ENCODE peak calls at places on chromosomes 12 and 14, in seven cellular contexts. One of them, this sample, is unnamed. For H3K36me3 and H3K4me1, the result is how much of the 10 kb centered on the place peaks cover.

GRCh38 chr12:50641566-50641965 is 122.3 kb upstream of the ATF1 start:
- DNase-seq in Caco-2: no peak
- DNase-seq in uterus: no peak
- DNase-seq in heart right ventricle: no peak
- DNase-seq in colonic mucosa: no peak
- DNase-seq in CD8-positive, alpha-beta T cell: no peak
- DNase-seq in CD4-positive, CD25-positive, alpha-beta regulatory T cell: no peak
- DNase-seq in this sample: no peak

GRCh38 chr12:112537710-112538396 is 119.1 kb downstream of the PTPN11 start:
- DNase-seq in Caco-2: peak
- DNase-seq in uterus: no peak
- DNase-seq in heart right ventricle: no peak
- DNase-seq in colonic mucosa: no peak
- DNase-seq in CD8-positive, alpha-beta T cell: no peak
- DNase-seq in CD4-positive, CD25-positive, alpha-beta regulatory T cell: no peak
- DNase-seq in this sample: no peak

GRCh38 chr12:82994117-82994516 is 307.4 kb downstream of the TMTC2 start:
- DNase-seq in Caco-2: no peak
- DNase-seq in uterus: no peak
- DNase-seq in heart right ventricle: no peak
- DNase-seq in colonic mucosa: no peak
- DNase-seq in CD8-positive, alpha-beta T cell: no peak
- DNase-seq in CD4-positive, CD25-positive, alpha-beta regulatory T cell: no peak
- DNase-seq in this sample: no peak

GRCh38 chr12:50239355-50239891 is 43.9 kb downstream of the LIMA1 start:
- DNase-seq in Caco-2: no peak
- DNase-seq in uterus: no peak
- DNase-seq in heart right ventricle: no peak
- DNase-seq in colonic mucosa: no peak
- DNase-seq in CD8-positive, alpha-beta T cell: no peak
- DNase-seq in CD4-positive, CD25-positive, alpha-beta regulatory T cell: no peak
- DNase-seq in this sample: no peak

GRCh38 chr12:65496617-65497016 is 218.1 kb downstream of the MSRB3 start:
- DNase-seq in Caco-2: no peak
- DNase-seq in uterus: no peak
- DNase-seq in heart right ventricle: peak
- DNase-seq in colonic mucosa: no peak
- DNase-seq in CD8-positive, alpha-beta T cell: no peak
- DNase-seq in CD4-positive, CD25-positive, alpha-beta regulatory T cell: no peak
- DNase-seq in this sample: no peak

GRCh38 chr12:3744216-3744883 is 8.6 kb downstream of the CRACR2A start:
- DNase-seq in Caco-2: no peak
- DNase-seq in uterus: no peak
- DNase-seq in heart right ventricle: no peak
- DNase-seq in colonic mucosa: peak
- DNase-seq in CD8-positive, alpha-beta T cell: no peak
- DNase-seq in CD4-positive, CD25-positive, alpha-beta regulatory T cell: no peak
- DNase-seq in this sample: no peak

GRCh38 chr14:93115920-93116675 is at the start of gene ITPK1:
- DNase-seq in Caco-2: peak
- DNase-seq in uterus: peak
- DNase-seq in heart right ventricle: peak
- DNase-seq in colonic mucosa: peak
- DNase-seq in CD8-positive, alpha-beta T cell: peak
- DNase-seq in CD4-positive, CD25-positive, alpha-beta regulatory T cell: peak
- DNase-seq in this sample: peak

GRCh38 chr12:48296586-48297396 is 53.9 kb downstream of the ZNF641 start:
- DNase-seq in Caco-2: peak
- DNase-seq in uterus: peak
- DNase-seq in heart right ventricle: peak
- DNase-seq in colonic mucosa: peak
- DNase-seq in CD8-positive, alpha-beta T cell: peak
- DNase-seq in CD4-positive, CD25-positive, alpha-beta regulatory T cell: no peak
- DNase-seq in this sample: peak

GRCh38 chr12:62166525-62166924 is 93.7 kb upstream of the USP15 start:
- DNase-seq in Caco-2: no peak
- DNase-seq in uterus: no peak
- DNase-seq in heart right ventricle: no peak
- DNase-seq in colonic mucosa: no peak
- DNase-seq in CD8-positive, alpha-beta T cell: no peak
- DNase-seq in CD4-positive, CD25-positive, alpha-beta regulatory T cell: no peak
- DNase-seq in this sample: no peak

GRCh38 chr14:36852853-36853634 is 191.4 kb downstream of the PAX9 start:
- DNase-seq in Caco-2: no peak
- DNase-seq in uterus: no peak
- DNase-seq in heart right ventricle: no peak
- DNase-seq in colonic mucosa: no peak
- DNase-seq in CD8-positive, alpha-beta T cell: no peak
- DNase-seq in CD4-positive, CD25-positive, alpha-beta regulatory T cell: no peak
- DNase-seq in this sample: no peak

GRCh38 chr12:87266305-87266704 is 762.9 kb downstream of the C12orf50 start:
- DNase-seq in Caco-2: peak
- DNase-seq in uterus: no peak
- DNase-seq in heart right ventricle: no peak
- DNase-seq in colonic mucosa: no peak
- DNase-seq in CD8-positive, alpha-beta T cell: no peak
- DNase-seq in CD4-positive, CD25-positive, alpha-beta regulatory T cell: no peak
- DNase-seq in this sample: no peak

GRCh38 chr14:45112886-45113772 is 21.2 kb downstream of the FKBP3 start:
- DNase-seq in Caco-2: peak
- DNase-seq in uterus: no peak
- DNase-seq in heart right ventricle: no peak
- DNase-seq in colonic mucosa: no peak
- DNase-seq in CD8-positive, alpha-beta T cell: no peak
- DNase-seq in CD4-positive, CD25-positive, alpha-beta regulatory T cell: no peak
- DNase-seq in this sample: no peak

GRCh38 chr12:117582135-117582784 is 220.8 kb upstream of the NOS1 start:
- DNase-seq in Caco-2: no peak
- DNase-seq in uterus: no peak
- DNase-seq in heart right ventricle: no peak
- DNase-seq in colonic mucosa: no peak
- DNase-seq in CD8-positive, alpha-beta T cell: no peak
- DNase-seq in CD4-positive, CD25-positive, alpha-beta regulatory T cell: no peak
- DNase-seq in this sample: no peak

GRCh38 chr14:100634026-100634425 is 46.8 kb upstream of the BEGAIN start:
- DNase-seq in Caco-2: no peak
- DNase-seq in uterus: no peak
- DNase-seq in heart right ventricle: no peak
- DNase-seq in colonic mucosa: no peak
- DNase-seq in CD8-positive, alpha-beta T cell: no peak
- DNase-seq in CD4-positive, CD25-positive, alpha-beta regulatory T cell: no peak
- DNase-seq in this sample: no peak

GRCh38 chr12:81077686-81078441 is at the start of gene ACSS3:
- DNase-seq in Caco-2: no peak
- DNase-seq in uterus: peak
- DNase-seq in heart right ventricle: peak
- DNase-seq in colonic mucosa: peak
- DNase-seq in CD8-positive, alpha-beta T cell: no peak
- DNase-seq in CD4-positive, CD25-positive, alpha-beta regulatory T cell: no peak
- DNase-seq in this sample: peak

DNA sequence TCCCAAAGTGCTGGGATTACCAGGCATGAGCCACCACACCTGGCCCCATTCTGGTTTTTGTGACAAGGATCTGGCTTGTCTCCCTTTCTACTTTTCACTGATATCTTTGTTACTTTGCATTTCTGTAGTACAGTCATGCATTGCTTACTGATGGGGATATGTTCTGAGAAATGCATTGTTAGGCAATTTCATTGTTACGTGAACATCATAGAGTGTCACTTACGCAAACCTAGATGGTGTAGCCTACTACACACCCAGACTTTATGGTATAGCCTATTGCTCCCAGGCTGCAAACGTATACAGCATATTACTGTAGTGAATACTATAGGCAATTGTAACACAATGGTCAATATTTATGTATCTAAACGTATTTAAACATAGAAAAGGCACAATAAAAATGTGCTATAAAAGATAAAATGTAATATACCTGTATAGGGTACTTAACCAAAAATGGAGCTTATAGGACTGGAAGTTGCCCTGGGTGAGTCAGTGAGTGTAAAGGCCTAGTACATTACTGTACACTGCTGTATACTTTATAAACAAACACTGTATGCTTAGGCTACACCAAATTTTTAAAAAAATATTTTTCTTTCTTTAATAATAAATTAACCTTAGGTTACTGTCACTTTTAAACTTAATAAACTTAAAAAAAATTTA is 16.0 kb downstream of the MRPL42 start:
- DNase-seq in Caco-2: no peak
- DNase-seq in uterus: no peak
- DNase-seq in heart right ventricle: no peak
- DNase-seq in colonic mucosa: peak
- DNase-seq in CD8-positive, alpha-beta T cell: no peak
- DNase-seq in CD4-positive, CD25-positive, alpha-beta regulatory T cell: no peak
- DNase-seq in this sample: no peak
- H3K36me3 ChIP-seq in Caco-2: under half
- H3K36me3 ChIP-seq in uterus: under half
- H3K36me3 ChIP-seq in heart right ventricle: half or more
- H3K36me3 ChIP-seq in colonic mucosa: under half
- H3K36me3 ChIP-seq in CD8-positive, alpha-beta T cell: under half
- H3K36me3 ChIP-seq in CD4-positive, CD25-positive, alpha-beta regulatory T cell: half or more
- H3K36me3 ChIP-seq in this sample: under half

GRCh38 chr12:88814789-88815188 is 234.5 kb upstream of the KITLG start:
- DNase-seq in Caco-2: no peak
- DNase-seq in uterus: no peak
- DNase-seq in heart right ventricle: no peak
- DNase-seq in colonic mucosa: no peak
- DNase-seq in CD8-positive, alpha-beta T cell: no peak
- DNase-seq in CD4-positive, CD25-positive, alpha-beta regulatory T cell: no peak
- DNase-seq in this sample: no peak

GRCh38 chr12:88810806-88811205 is 230.5 kb upstream of the KITLG start:
- DNase-seq in Caco-2: no peak
- DNase-seq in uterus: no peak
- DNase-seq in heart right ventricle: no peak
- DNase-seq in colonic mucosa: no peak
- DNase-seq in CD8-positive, alpha-beta T cell: no peak
- DNase-seq in CD4-positive, CD25-positive, alpha-beta regulatory T cell: no peak
- DNase-seq in this sample: no peak

GRCh38 chr12:88812610-88813009 is 232.3 kb upstream of the KITLG start:
- DNase-seq in Caco-2: no peak
- DNase-seq in uterus: no peak
- DNase-seq in heart right ventricle: no peak
- DNase-seq in colonic mucosa: no peak
- DNase-seq in CD8-positive, alpha-beta T cell: no peak
- DNase-seq in CD4-positive, CD25-positive, alpha-beta regulatory T cell: no peak
- DNase-seq in this sample: no peak

GRCh38 chr12:88820012-88820411 is 239.7 kb upstream of the KITLG start:
- DNase-seq in Caco-2: no peak
- DNase-seq in uterus: no peak
- DNase-seq in heart right ventricle: no peak
- DNase-seq in colonic mucosa: no peak
- DNase-seq in CD8-positive, alpha-beta T cell: no peak
- DNase-seq in CD4-positive, CD25-positive, alpha-beta regulatory T cell: no peak
- DNase-seq in this sample: no peak

GRCh38 chr12:88816201-88816600 is 235.9 kb upstream of the KITLG start:
- DNase-seq in Caco-2: no peak
- DNase-seq in uterus: no peak
- DNase-seq in heart right ventricle: no peak
- DNase-seq in colonic mucosa: no peak
- DNase-seq in CD8-positive, alpha-beta T cell: no peak
- DNase-seq in CD4-positive, CD25-positive, alpha-beta regulatory T cell: no peak
- DNase-seq in this sample: no peak
- H3K4me1 ChIP-seq in Caco-2: under half
- H3K4me1 ChIP-seq in uterus: under half
- H3K4me1 ChIP-seq in heart right ventricle: under half
- H3K4me1 ChIP-seq in colonic mucosa: under half
- H3K4me1 ChIP-seq in CD8-positive, alpha-beta T cell: under half
- H3K4me1 ChIP-seq in CD4-positive, CD25-positive, alpha-beta regulatory T cell: under half
- H3K4me1 ChIP-seq in this sample: under half

GRCh38 chr14:22798528-22798927 is 16.7 kb downstream of the SLC7A7 start:
- DNase-seq in Caco-2: no peak
- DNase-seq in uterus: no peak
- DNase-seq in heart right ventricle: no peak
- DNase-seq in colonic mucosa: no peak
- DNase-seq in CD8-positive, alpha-beta T cell: no peak
- DNase-seq in CD4-positive, CD25-positive, alpha-beta regulatory T cell: no peak
- DNase-seq in this sample: no peak

GRCh38 chr14:22800356-22800755 is 14.9 kb downstream of the SLC7A7 start:
- DNase-seq in Caco-2: no peak
- DNase-seq in uterus: no peak
- DNase-seq in heart right ventricle: no peak
- DNase-seq in colonic mucosa: no peak
- DNase-seq in CD8-positive, alpha-beta T cell: no peak
- DNase-seq in CD4-positive, CD25-positive, alpha-beta regulatory T cell: no peak
- DNase-seq in this sample: no peak

GRCh38 chr14:22794533-22794932 is 20.7 kb downstream of the SLC7A7 start:
- DNase-seq in Caco-2: no peak
- DNase-seq in uterus: no peak
- DNase-seq in heart right ventricle: no peak
- DNase-seq in colonic mucosa: no peak
- DNase-seq in CD8-positive, alpha-beta T cell: no peak
- DNase-seq in CD4-positive, CD25-positive, alpha-beta regulatory T cell: no peak
- DNase-seq in this sample: no peak

GRCh38 chr14:22796087-22796707 is 19.0 kb downstream of the SLC7A7 start:
- DNase-seq in Caco-2: no peak
- DNase-seq in uterus: no peak
- DNase-seq in heart right ventricle: no peak
- DNase-seq in colonic mucosa: no peak
- DNase-seq in CD8-positive, alpha-beta T cell: no peak
- DNase-seq in CD4-positive, CD25-positive, alpha-beta regulatory T cell: no peak
- DNase-seq in this sample: no peak

GRCh38 chr14:22797017-22797917 is 18.0 kb downstream of the SLC7A7 start:
- DNase-seq in Caco-2: no peak
- DNase-seq in uterus: no peak
- DNase-seq in heart right ventricle: no peak
- DNase-seq in colonic mucosa: no peak
- DNase-seq in CD8-positive, alpha-beta T cell: no peak
- DNase-seq in CD4-positive, CD25-positive, alpha-beta regulatory T cell: no peak
- DNase-seq in this sample: no peak
- H3K4me3 ChIP-seq in Caco-2: no peak
- H3K4me3 ChIP-seq in uterus: no peak
- H3K4me3 ChIP-seq in heart right ventricle: no peak
- H3K4me3 ChIP-seq in colonic mucosa: no peak
- H3K4me3 ChIP-seq in CD8-positive, alpha-beta T cell: no peak
- H3K4me3 ChIP-seq in CD4-positive, CD25-positive, alpha-beta regulatory T cell: no peak
- H3K4me3 ChIP-seq in this sample: no peak

DNA sequence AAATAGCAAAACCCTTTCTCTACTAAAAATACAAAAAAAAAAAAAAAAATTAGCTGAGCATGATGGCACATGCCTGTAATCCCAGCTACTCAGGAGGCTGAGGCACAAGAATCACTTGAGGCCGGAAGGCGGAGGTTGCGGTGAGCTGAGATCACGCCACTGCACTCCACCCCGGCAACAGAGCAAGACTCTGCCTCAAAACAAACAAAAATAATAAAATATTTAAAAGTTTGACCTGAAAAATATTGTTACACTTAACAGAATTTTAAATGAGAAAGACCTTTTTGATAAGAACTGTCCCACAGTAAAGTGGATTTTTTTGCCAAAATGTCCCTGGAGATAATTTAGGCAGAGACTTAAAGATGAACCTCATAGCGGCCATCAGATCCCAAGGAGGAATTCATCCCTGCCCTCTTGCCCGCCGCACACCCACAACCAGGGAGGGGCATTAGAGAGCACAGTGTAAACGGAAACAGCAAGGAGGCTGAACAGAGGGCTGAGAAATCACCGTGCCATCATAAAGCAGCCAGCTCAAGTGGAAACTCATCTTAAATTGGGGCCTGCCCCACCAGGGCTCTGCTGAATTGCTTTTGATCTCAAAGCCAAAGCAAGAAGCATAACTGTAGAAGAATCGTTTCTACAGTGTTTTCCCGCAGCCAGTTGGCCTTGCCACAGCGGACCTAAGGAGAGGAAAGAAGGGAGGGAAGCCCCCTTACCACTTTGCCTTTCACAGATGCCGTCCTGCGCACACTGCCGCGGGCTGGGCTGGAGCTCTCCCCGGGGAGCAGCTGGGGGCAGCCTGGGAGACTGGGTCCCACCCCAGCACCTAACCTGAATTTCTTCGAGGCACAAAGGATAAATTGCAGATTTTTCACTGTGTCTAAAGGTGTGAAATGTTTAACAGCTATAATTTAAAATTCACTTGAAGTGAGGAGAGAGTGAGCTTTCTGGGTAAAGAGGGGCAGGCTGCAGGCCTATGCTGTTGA is 52.0 kb upstream of the MMP17 start:
- DNase-seq in Caco-2: no peak
- DNase-seq in uterus: no peak
- DNase-seq in heart right ventricle: no peak
- DNase-seq in colonic mucosa: no peak
- DNase-seq in CD8-positive, alpha-beta T cell: no peak
- DNase-seq in CD4-positive, CD25-positive, alpha-beta regulatory T cell: no peak
- DNase-seq in this sample: no peak
- H3K36me3 ChIP-seq in Caco-2: under half
- H3K36me3 ChIP-seq in uterus: under half
- H3K36me3 ChIP-seq in heart right ventricle: half or more
- H3K36me3 ChIP-seq in colonic mucosa: under half
- H3K36me3 ChIP-seq in CD8-positive, alpha-beta T cell: under half
- H3K36me3 ChIP-seq in CD4-positive, CD25-positive, alpha-beta regulatory T cell: half or more
- H3K36me3 ChIP-seq in this sample: under half